ENCODE peak calls at places on chromosomes 1 and 21, in seven cellular contexts. A is stimulated activated naive CD4-positive, alpha-beta T cell; I is hippocampal formation; J is NCI-H1105 treated with DMSO at 0.1 percent for 48 hours; W is choroid plexus epithelial cell; X is GDM1; P is retinal pigment epithelial cell. Z is an unnamed sample.

GRCh38 chr1:218444173-218444572 is 99.0 kb downstream of the TGFB2 start:
- DNase-seq in P (no peak), I (no peak), W (no peak), X (no peak), J (no peak), A (no peak), Z (no peak)

GRCh38 chr21:46122758-46123683 is 25.1 kb downstream of the COL6A2 start:
- DNase-seq in J (no peak), A (no peak), W (no peak), I (no peak), X (no peak), P (no peak), Z (no peak)

GRCh38 chr1:197859024-197859423 is 43.4 kb upstream of the C1orf53 start:
- DNase-seq in X (no peak), W (no peak), P (no peak), I (no peak), A (no peak), J (no peak), Z (no peak)

GRCh38 chr1:198678901-198679329 is 40.1 kb downstream of the PTPRC start:
- DNase-seq in I (no peak), J (no peak), P (no peak), A (no peak), X (no peak), W (no peak), Z (no peak)

GRCh38 chr1:116359060-116359830 is 13.8 kb upstream of the ATP1A1 start:
- DNase-seq in J (no peak), W (peak; percentile 75), A (no peak), I (no peak), X (no peak), P (peak; percentile 65), Z (no peak)

GRCh38 chr1:11929849-11930248 is 3.6 kb upstream of the KIAA2013 start:
- DNase-seq in J (no peak), W (peak; percentile 56), A (no peak), X (no peak), I (no peak), P (no peak), Z (no peak)

GRCh38 chr1:51296379-51297357 is 33.7 kb downstream of the TTC39A start:
- DNase-seq in W (peak; percentile 83), I (peak; percentile 61), J (peak; percentile 68), X (peak; percentile 61), A (peak; percentile 41), P (peak; percentile 20), Z (peak; percentile 41)

GRCh38 chr1:20168547-20169491 is 17.1 kb upstream of the UBXN10 start:
- DNase-seq in I (no peak), J (no peak), W (no peak), P (no peak), X (no peak), A (no peak), Z (no peak)

GRCh38 chr1:164703971-164704411 is 145.0 kb downstream of the PBX1 start:
- DNase-seq in P (no peak), I (no peak), W (no peak), J (no peak), A (no peak), X (no peak), Z (no peak)

GRCh38 chr1:94863297-94863911 is 43.2 kb downstream of the SLC44A3 start:
- DNase-seq in J (no peak), X (no peak), A (no peak), W (peak; percentile 64), P (peak; percentile 67), I (no peak), Z (peak; percentile 94)

Z was measured in astrocyte.